ENCODE peak calls at places on chromosomes 5 and 9, in nine cellular contexts. T is aorta; G is CD8-positive, alpha-beta memory T cell; S is naive thymus-derived CD4-positive, alpha-beta T cell; Y is Peyer's patch; H is left ventricle myocardium inferior; M is stomach; D is GM23248; A is lung. J is an unnamed sample.

GRCh38 chr5:14165375-14166091 is 22.4 kb downstream of the TRIO start:
- DNase-seq in T (no peak), G (no peak), S (no peak), Y (no peak), H (no peak), M (no peak), D (peak; percentile 78), A (no peak), J (peak; percentile 84)

GRCh38 chr9:79583957-79584654 is 12.3 kb downstream of the TLE4 start:
- DNase-seq in T (no peak), G (no peak), S (no peak), Y (no peak), H (peak; percentile 36), M (no peak), D (no peak), A (peak; percentile 63), J (no peak)

GRCh38 chr5:62779010-62779422 is 200.4 kb downstream of the LRRC70 start:
- DNase-seq in T (no peak), G (no peak), S (peak; percentile 36), Y (no peak), H (no peak), M (no peak), D (peak; percentile 81), A (no peak), J (peak; percentile 39)

GRCh38 chr9:114681594-114682332 is at the start of gene TEX48:
- DNase-seq in T (no peak), G (peak; percentile 64), S (peak; percentile 68), Y (peak; percentile 67), H (no peak), M (peak; percentile 71), D (peak; percentile 87), A (peak; percentile 60), J (peak; percentile 73)

GRCh38 chr9:121770415-121771273 is 119.2 kb downstream of the DAB2IP start:
- DNase-seq in T (peak; percentile 52), G (no peak), S (no peak), Y (no peak), H (no peak), M (no peak), D (peak; percentile 81), A (no peak), J (no peak)

GRCh38 chr9:36974731-36975130 is 59.3 kb downstream of the PAX5 start:
- DNase-seq in T (no peak), G (no peak), S (no peak), Y (no peak), H (no peak), M (peak; percentile 24), D (no peak), A (no peak), J (no peak)

GRCh38 chr9:133477461-133477860 is 1.4 kb downstream of the SLC2A6 start:
- DNase-seq in T (no peak), G (no peak), S (no peak), Y (no peak), H (no peak), M (no peak), D (no peak), A (no peak), J (no peak)

GRCh38 chr9:101514056-101514455 is 19.6 kb upstream of the RNF20 start:
- DNase-seq in T (no peak), G (no peak), S (no peak), Y (no peak), H (no peak), M (no peak), D (peak; percentile 81), A (no peak), J (peak; percentile 12)

GRCh38 chr5:113140837-113141661 is 164.5 kb downstream of the DCP2 start:
- DNase-seq in T (no peak), G (no peak), S (no peak), Y (no peak), H (no peak), M (no peak), D (peak; percentile 95), A (no peak), J (peak; percentile 90)

GRCh38 chr5:169785731-169786130 is 148.7 kb downstream of the DOCK2 start:
- DNase-seq in T (no peak), G (no peak), S (no peak), Y (no peak), H (no peak), M (no peak), D (no peak), A (no peak), J (no peak)

GRCh38 chr5:125198270-125198974 is 452.0 kb upstream of the ZNF608 start:
- DNase-seq in T (peak; percentile 77), G (no peak), S (no peak), Y (no peak), H (peak; percentile 74), M (peak; percentile 80), D (peak; percentile 68), A (peak; percentile 58), J (peak; percentile 21)

GRCh38 chr5:37710965-37711364 is 128.9 kb downstream of the GDNF start:
- DNase-seq in T (no peak), G (no peak), S (no peak), Y (no peak), H (no peak), M (no peak), D (peak; percentile 52), A (no peak), J (no peak)

GRCh38 chr5:179375966-179376365 is 30.7 kb upstream of the ADAMTS2 start:
- DNase-seq in T (peak; percentile 45), G (no peak), S (no peak), Y (no peak), H (no peak), M (no peak), D (no peak), A (no peak), J (no peak)

GRCh38 chr5:141388661-141389060 is 1.2 kb downstream of the PCDHGB4 start:
- DNase-seq in T (no peak), G (no peak), S (no peak), Y (no peak), H (no peak), M (no peak), D (no peak), A (no peak), J (no peak)

GRCh38 chr5:141398608-141399007 is 861 bp downstream of the PCDHGB5 start:
- DNase-seq in T (no peak), G (no peak), S (no peak), Y (no peak), H (no peak), M (no peak), D (no peak), A (no peak), J (no peak)

GRCh38 chr5:141392429-141393198 is at the start of gene PCDHGA8:
- DNase-seq in T (peak; percentile 67), G (no peak), S (no peak), Y (no peak), H (no peak), M (no peak), D (peak; percentile 48), A (no peak), J (no peak)

GRCh38 chr5:141389153-141390042 is 1.9 kb downstream of the PCDHGB4 start:
- DNase-seq in T (peak; percentile 58), G (no peak), S (no peak), Y (no peak), H (no peak), M (no peak), D (no peak), A (no peak), J (no peak)

GRCh38 chr5:141393267-141393666 is 834 bp downstream of the PCDHGA8 start:
- DNase-seq in T (no peak), G (no peak), S (no peak), Y (no peak), H (no peak), M (no peak), D (no peak), A (no peak), J (no peak)
- H3K9me3 ChIP-seq in T (peaks cover 34% of the 10 kb centered on the region), G (no peaks in the 10 kb centered on the region), S (no peaks in the 10 kb centered on the region), Y (no peaks in the 10 kb centered on the region), H (peaks cover 94% of the 10 kb centered on the region), M (peaks cover 95% of the 10 kb centered on the region), D (no peaks in the 10 kb centered on the region), A (peaks cover 3% of the 10 kb centered on the region), J (peaks cover 41% of the 10 kb centered on the region)

GRCh38 chr9:4810565-4810964 is 17.8 kb downstream of the RCL1 start:
- DNase-seq in T (no peak), G (no peak), S (no peak), Y (no peak), H (no peak), M (no peak), D (no peak), A (no peak), J (no peak)
- H3K9me3 ChIP-seq in T (peaks cover under 1% of the 10 kb centered on the region), G (peaks cover 8% of the 10 kb centered on the region), S (no peaks in the 10 kb centered on the region), Y (no peaks in the 10 kb centered on the region), H (peaks cover 28% of the 10 kb centered on the region), M (peaks cover 6% of the 10 kb centered on the region), D (no peaks in the 10 kb centered on the region), A (no peaks in the 10 kb centered on the region), J (peaks cover 5% of the 10 kb centered on the region)

DNA sequence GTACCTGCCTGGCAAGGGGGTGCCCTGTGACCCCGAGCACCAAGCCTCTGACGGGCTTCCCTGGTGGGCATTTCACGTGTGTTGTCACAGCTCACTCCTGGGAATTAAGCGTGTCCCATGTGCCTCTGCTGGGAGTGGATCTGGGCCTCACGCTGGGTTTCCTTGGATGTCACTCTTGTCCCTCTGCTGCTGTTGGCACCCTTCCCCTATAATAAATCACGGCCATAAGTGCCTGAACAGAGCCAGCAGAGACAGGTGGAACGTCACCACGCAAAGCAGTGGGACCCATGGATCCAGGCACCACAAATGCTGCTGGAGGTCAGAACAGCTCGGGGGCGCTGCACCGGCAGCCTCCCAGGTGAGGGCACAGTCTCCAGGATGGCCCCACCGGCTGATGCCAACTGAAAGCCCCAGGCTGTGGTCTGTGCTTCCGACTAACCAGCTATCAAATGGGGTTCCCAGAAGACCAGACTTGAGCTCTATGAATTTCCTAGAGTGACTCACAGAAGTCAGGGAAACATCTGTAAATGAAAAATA is 17.9 kb upstream of the ZDHHC11 start:
- DNase-seq in T (no peak), G (no peak), S (no peak), Y (no peak), H (no peak), M (no peak), D (no peak), A (no peak), J (no peak)
- H3K9me3 ChIP-seq in T (no peaks in the 10 kb centered on the region), G (no peaks in the 10 kb centered on the region), S (no peaks in the 10 kb centered on the region), Y (no peaks in the 10 kb centered on the region), H (no peaks in the 10 kb centered on the region), M (no peaks in the 10 kb centered on the region), D (no peaks in the 10 kb centered on the region), A (no peaks in the 10 kb centered on the region), J (no peaks in the 10 kb centered on the region)

GRCh38 chr9:118318770-118319443 is 614.7 kb downstream of the TLR4 start:
- DNase-seq in T (peak; percentile 74), G (no peak), S (no peak), Y (no peak), H (no peak), M (no peak), D (no peak), A (no peak), J (peak; percentile 81)

GRCh38 chr9:118325757-118326156 is 621.6 kb downstream of the TLR4 start:
- DNase-seq in T (no peak), G (no peak), S (no peak), Y (no peak), H (no peak), M (no peak), D (no peak), A (no peak), J (no peak)

GRCh38 chr9:118326326-118326725 is 622.1 kb downstream of the TLR4 start:
- DNase-seq in T (no peak), G (no peak), S (no peak), Y (no peak), H (no peak), M (no peak), D (no peak), A (no peak), J (no peak)

GRCh38 chr9:118316831-118317230 is 612.6 kb downstream of the TLR4 start:
- DNase-seq in T (no peak), G (no peak), S (no peak), Y (no peak), H (no peak), M (no peak), D (no peak), A (no peak), J (no peak)

GRCh38 chr9:118321823-118322222 is 617.6 kb downstream of the TLR4 start:
- DNase-seq in T (no peak), G (no peak), S (no peak), Y (no peak), H (no peak), M (no peak), D (no peak), A (no peak), J (no peak)
- H3K9me3 ChIP-seq in T (peaks cover 2% of the 10 kb centered on the region), G (no peaks in the 10 kb centered on the region), S (no peaks in the 10 kb centered on the region), Y (no peaks in the 10 kb centered on the region), H (no peaks in the 10 kb centered on the region), M (no peaks in the 10 kb centered on the region), D (no peaks in the 10 kb centered on the region), A (no peaks in the 10 kb centered on the region), J (no peaks in the 10 kb centered on the region)